ENCODE peak calls at places on chromosomes 16 and 17, in four cellular contexts. V, K, Q and C are unnamed samples.

GRCh38 chr17:2798679-2799078 is 2.4 kb downstream of the RAP1GAP2 start:
- DNase-seq in V (no peak), K (no peak), Q (no peak), C (no peak)

GRCh38 chr16:48409839-48410610 is 24.8 kb upstream of the SIAH1 start:
- DNase-seq in V (no peak), K (no peak), Q (peak; percentile 81), C (no peak)

GRCh38 chr17:73316919-73317505 is 5.2 kb upstream of the CDC42EP4 start:
- DNase-seq in V (no peak), K (no peak), Q (no peak), C (no peak)

GRCh38 chr17:4498461-4499397 is at the start of gene SPNS2:
- DNase-seq in V (no peak), K (peak; percentile 39), Q (peak; percentile 44), C (peak; percentile 87)

GRCh38 chr17:75152971-75153853 is 1.1 kb downstream of the JPT1 start:
- DNase-seq in V (no peak), K (no peak), Q (peak; percentile 57), C (no peak)

GRCh38 chr16:86562356-86562755 is 4.3 kb upstream of the FOXC2 start:
- DNase-seq in V (no peak), K (no peak), Q (no peak), C (no peak)

GRCh38 chr16:57967916-57968315 is 3.0 kb downstream of the CNGB1 start:
- DNase-seq in V (no peak), K (no peak), Q (no peak), C (no peak)

GRCh38 chr16:49528035-49528434 is 154.4 kb downstream of the C16orf78 start:
- DNase-seq in V (no peak), K (no peak), Q (no peak), C (no peak)

GRCh38 chr17:16488572-16488997 is 3.4 kb downstream of the LRRC75A start:
- DNase-seq in V (no peak), K (no peak), Q (no peak), C (no peak)

GRCh38 chr16:48824271-48824670 is 214.3 kb upstream of the N4BP1 start:
- DNase-seq in V (no peak), K (no peak), Q (no peak), C (no peak)